ENCODE peak calls at places on chromosomes 6 and 20, in five cellular contexts. One of them, this sample, is unnamed. For H3K27me3, the result is how much of the 10 kb centered on the place peaks cover.

GRCh38 chr6:79694623-79695311 is 63.6 kb downstream of the SH3BGRL2 start:
- DNase-seq in heart left ventricle: no peak
- DNase-seq in transverse colon: no peak
- DNase-seq in heart right ventricle: no peak
- DNase-seq in CD4-positive, alpha-beta T cell: no peak
- DNase-seq in this sample: no peak

GRCh38 chr6:147941143-147941542 is 401.5 kb upstream of the SASH1 start:
- DNase-seq in heart left ventricle: no peak
- DNase-seq in transverse colon: no peak
- DNase-seq in heart right ventricle: no peak
- DNase-seq in CD4-positive, alpha-beta T cell: no peak
- DNase-seq in this sample: no peak

GRCh38 chr6:127190552-127190951 is 72.1 kb downstream of the RSPO3 start:
- DNase-seq in heart left ventricle: no peak
- DNase-seq in transverse colon: no peak
- DNase-seq in heart right ventricle: no peak
- DNase-seq in CD4-positive, alpha-beta T cell: no peak
- DNase-seq in this sample: no peak

GRCh38 chr20:35315199-35316020 is 23.2 kb upstream of the FAM83C start:
- DNase-seq in heart left ventricle: no peak
- DNase-seq in transverse colon: no peak
- DNase-seq in heart right ventricle: no peak
- DNase-seq in CD4-positive, alpha-beta T cell: no peak
- DNase-seq in this sample: no peak

GRCh38 chr6:161058746-161059145 is 67.2 kb downstream of the MAP3K4 start:
- DNase-seq in heart left ventricle: no peak
- DNase-seq in transverse colon: no peak
- DNase-seq in heart right ventricle: no peak
- DNase-seq in CD4-positive, alpha-beta T cell: no peak
- DNase-seq in this sample: no peak

GRCh38 chr20:63215101-63216040 is 560 bp downstream of the YTHDF1 start:
- DNase-seq in heart left ventricle: peak
- DNase-seq in transverse colon: peak
- DNase-seq in heart right ventricle: no peak
- DNase-seq in CD4-positive, alpha-beta T cell: no peak
- DNase-seq in this sample: peak

GRCh38 chr6:168884050-168884645 is 369.5 kb downstream of the THBS2 start:
- DNase-seq in heart left ventricle: no peak
- DNase-seq in transverse colon: no peak
- DNase-seq in heart right ventricle: no peak
- DNase-seq in CD4-positive, alpha-beta T cell: no peak
- DNase-seq in this sample: no peak

GRCh38 chr6:23414204-23414501 is 711.9 kb upstream of the NRSN1 start:
- DNase-seq in heart left ventricle: no peak
- DNase-seq in transverse colon: no peak
- DNase-seq in heart right ventricle: peak
- DNase-seq in CD4-positive, alpha-beta T cell: no peak
- DNase-seq in this sample: no peak

GRCh38 chr6:168307011-168307694 is 12.4 kb downstream of the DACT2 start:
- DNase-seq in heart left ventricle: no peak
- DNase-seq in transverse colon: no peak
- DNase-seq in heart right ventricle: no peak
- DNase-seq in CD4-positive, alpha-beta T cell: no peak
- DNase-seq in this sample: no peak

GRCh38 chr6:153804755-153805330 is 234.2 kb upstream of the OPRM1 start:
- DNase-seq in heart left ventricle: no peak
- DNase-seq in transverse colon: no peak
- DNase-seq in heart right ventricle: no peak
- DNase-seq in CD4-positive, alpha-beta T cell: no peak
- DNase-seq in this sample: no peak

DNA sequence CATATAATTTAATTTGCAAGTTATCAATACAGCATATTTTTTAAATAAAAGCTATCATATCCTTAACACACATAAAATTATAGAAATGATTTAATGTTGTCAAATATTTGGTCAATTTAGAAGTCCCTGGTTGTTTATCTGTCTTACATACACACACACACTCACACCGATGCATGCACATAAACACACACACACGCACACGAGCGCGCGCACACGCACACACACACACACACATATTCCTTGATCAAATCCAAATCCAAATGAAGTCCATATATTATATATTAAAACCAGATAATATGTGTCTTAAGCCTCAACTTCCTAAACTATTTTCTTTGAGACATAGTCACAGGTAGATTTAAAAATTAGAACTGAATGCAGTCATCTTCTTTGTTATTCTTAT is 120.3 kb downstream of the CLVS2 start:
- DNase-seq in heart left ventricle: no peak
- DNase-seq in transverse colon: no peak
- DNase-seq in heart right ventricle: no peak
- DNase-seq in CD4-positive, alpha-beta T cell: no peak
- DNase-seq in this sample: no peak
- TF ChIP-seq CTCF in heart left ventricle: no peak
- TF ChIP-seq CTCF in transverse colon: no peak
- TF ChIP-seq CTCF in heart right ventricle: no peak
- TF ChIP-seq CTCF in CD4-positive, alpha-beta T cell: no peak
- TF ChIP-seq CTCF in this sample: no peak

GRCh38 chr20:46330831-46331371 is 22.6 kb upstream of the CDH22 start:
- DNase-seq in heart left ventricle: no peak
- DNase-seq in transverse colon: no peak
- DNase-seq in heart right ventricle: no peak
- DNase-seq in CD4-positive, alpha-beta T cell: no peak
- DNase-seq in this sample: no peak
- H3K27me3 ChIP-seq in heart left ventricle: under half
- H3K27me3 ChIP-seq in transverse colon: half or more
- H3K27me3 ChIP-seq in heart right ventricle: half or more
- H3K27me3 ChIP-seq in CD4-positive, alpha-beta T cell: under half
- H3K27me3 ChIP-seq in this sample: under half

GRCh38 chr6:151269318-151269995 is 29.7 kb downstream of the AKAP12 start:
- DNase-seq in heart left ventricle: no peak
- DNase-seq in transverse colon: no peak
- DNase-seq in heart right ventricle: no peak
- DNase-seq in CD4-positive, alpha-beta T cell: no peak
- DNase-seq in this sample: no peak

GRCh38 chr6:151265282-151265681 is 25.5 kb downstream of the AKAP12 start:
- DNase-seq in heart left ventricle: no peak
- DNase-seq in transverse colon: no peak
- DNase-seq in heart right ventricle: no peak
- DNase-seq in CD4-positive, alpha-beta T cell: no peak
- DNase-seq in this sample: no peak

GRCh38 chr6:151260191-151260590 is 20.4 kb downstream of the AKAP12 start:
- DNase-seq in heart left ventricle: no peak
- DNase-seq in transverse colon: no peak
- DNase-seq in heart right ventricle: no peak
- DNase-seq in CD4-positive, alpha-beta T cell: no peak
- DNase-seq in this sample: no peak

GRCh38 chr6:151263035-151263434 is 23.3 kb downstream of the AKAP12 start:
- DNase-seq in heart left ventricle: no peak
- DNase-seq in transverse colon: no peak
- DNase-seq in heart right ventricle: no peak
- DNase-seq in CD4-positive, alpha-beta T cell: no peak
- DNase-seq in this sample: no peak

DNA sequence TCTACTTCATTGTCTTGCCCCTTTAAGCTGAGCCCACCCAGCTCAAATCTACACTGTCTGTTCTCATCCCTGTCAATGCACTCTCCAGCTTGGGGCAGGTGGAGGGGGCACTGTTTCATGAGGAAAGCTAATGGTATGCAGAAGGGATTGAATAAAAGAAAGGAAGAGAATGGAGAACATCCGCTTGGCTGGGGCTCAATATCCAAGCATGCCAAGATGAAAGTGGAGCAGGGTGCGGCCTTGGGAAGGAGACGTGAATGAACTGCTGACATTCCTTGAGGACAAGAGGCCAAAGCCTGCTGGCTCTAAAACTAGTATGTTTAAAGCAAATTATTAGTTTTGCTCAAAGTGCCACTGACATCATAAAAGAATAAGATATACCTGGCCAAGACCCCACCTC is 24.2 kb downstream of the AKAP12 start:
- DNase-seq in heart left ventricle: no peak
- DNase-seq in transverse colon: no peak
- DNase-seq in heart right ventricle: peak
- DNase-seq in CD4-positive, alpha-beta T cell: no peak
- DNase-seq in this sample: no peak
- TF ChIP-seq CTCF in heart left ventricle: no peak
- TF ChIP-seq CTCF in transverse colon: no peak
- TF ChIP-seq CTCF in heart right ventricle: no peak
- TF ChIP-seq CTCF in CD4-positive, alpha-beta T cell: no peak
- TF ChIP-seq CTCF in this sample: no peak

DNA sequence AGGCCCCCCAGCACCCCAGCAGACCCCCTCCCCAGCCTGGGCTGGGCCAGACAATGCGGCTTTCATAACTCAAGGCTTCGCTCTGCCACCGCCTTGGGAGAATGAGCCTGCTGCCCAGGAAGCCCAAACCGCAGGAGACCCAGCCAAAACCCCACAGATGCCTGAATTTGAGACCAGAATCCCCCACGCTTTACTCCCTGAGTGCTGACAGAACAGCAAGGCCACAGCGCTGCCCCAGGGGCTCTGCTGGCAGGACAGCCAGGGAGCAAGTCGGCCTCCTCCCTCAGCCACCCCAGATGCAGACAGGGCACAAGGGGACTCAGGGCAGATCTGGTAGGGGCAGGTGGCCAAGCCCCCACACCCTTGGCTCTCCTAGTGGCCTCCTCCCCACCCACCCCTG is 2.2 kb downstream of the MDFI start:
- DNase-seq in heart left ventricle: no peak
- DNase-seq in transverse colon: no peak
- DNase-seq in heart right ventricle: no peak
- DNase-seq in CD4-positive, alpha-beta T cell: no peak
- DNase-seq in this sample: no peak
- H3K27me3 ChIP-seq in heart left ventricle: under half
- H3K27me3 ChIP-seq in transverse colon: half or more
- H3K27me3 ChIP-seq in heart right ventricle: under half
- H3K27me3 ChIP-seq in CD4-positive, alpha-beta T cell: under half
- H3K27me3 ChIP-seq in this sample: under half

GRCh38 chr6:164347455-164347854 is 932.9 kb downstream of the QKI start:
- DNase-seq in heart left ventricle: no peak
- DNase-seq in transverse colon: no peak
- DNase-seq in heart right ventricle: no peak
- DNase-seq in CD4-positive, alpha-beta T cell: no peak
- DNase-seq in this sample: no peak
- TF ChIP-seq CTCF in heart left ventricle: no peak
- TF ChIP-seq CTCF in transverse colon: no peak
- TF ChIP-seq CTCF in heart right ventricle: no peak
- TF ChIP-seq CTCF in CD4-positive, alpha-beta T cell: no peak
- TF ChIP-seq CTCF in this sample: peak

GRCh38 chr20:59676877-59677140 is 72.5 kb downstream of the PHACTR3 start:
- DNase-seq in heart left ventricle: no peak
- DNase-seq in transverse colon: no peak
- DNase-seq in heart right ventricle: no peak
- DNase-seq in CD4-positive, alpha-beta T cell: no peak
- DNase-seq in this sample: no peak
- H3K27me3 ChIP-seq in heart left ventricle: under half
- H3K27me3 ChIP-seq in transverse colon: under half
- H3K27me3 ChIP-seq in heart right ventricle: under half
- H3K27me3 ChIP-seq in CD4-positive, alpha-beta T cell: under half
- H3K27me3 ChIP-seq in this sample: under half